ENCODE peak calls at places on chromosome 14, in six cellular contexts. D is neural progenitor cell, X is body of pancreas, H is tibial artery, R is left ventricle myocardium inferior, Z is Peyer's patch. O is an unnamed sample.

GRCh38 chr14:20848955-20849570 is 42.1 kb upstream of the RNASE3 start:
- DNase-seq in D (peak; percentile 65), X (peak; percentile 23), H (no peak), R (no peak), Z (no peak), O (no peak)

GRCh38 chr14:76926521-76927251 is 100.5 kb downstream of the LRRC74A start:
- DNase-seq in D (peak; percentile 73), X (no peak), H (peak; percentile 77), R (peak; percentile 75), Z (peak; percentile 65), O (no peak)

GRCh38 chr14:67532998-67533753 is at the start of gene PLEKHH1:
- DNase-seq in D (peak; percentile 88), X (peak; percentile 92), H (peak; percentile 79), R (peak; percentile 80), Z (peak; percentile 90), O (peak; percentile 76)

GRCh38 chr14:57737598-57737997 is 128.3 kb downstream of the SLC35F4 start:
- DNase-seq in D (no peak), X (no peak), H (no peak), R (no peak), Z (no peak), O (no peak)

GRCh38 chr14:66501592-66501991 is 6.4 kb upstream of the GPHN start:
- DNase-seq in D (no peak), X (peak; percentile 19), H (no peak), R (no peak), Z (no peak), O (no peak)

GRCh38 chr14:93917141-93917540 is 10.0 kb upstream of the FAM181A start:
- DNase-seq in D (no peak), X (no peak), H (no peak), R (no peak), Z (no peak), O (no peak)

GRCh38 chr14:102185360-102185759 is 45.7 kb downstream of the WDR20 start:
- DNase-seq in D (no peak), X (no peak), H (no peak), R (no peak), Z (no peak), O (no peak)

GRCh38 chr14:99395904-99396530 is 84.6 kb downstream of the SETD3 start:
- DNase-seq in D (no peak), X (peak; percentile 32), H (no peak), R (no peak), Z (no peak), O (no peak)

GRCh38 chr14:24692382-24693352 is 58.7 kb upstream of the GZMB start:
- DNase-seq in D (no peak), X (no peak), H (no peak), R (no peak), Z (no peak), O (no peak)

GRCh38 chr14:95267306-95267705 is 52.4 kb downstream of the CLMN start:
- DNase-seq in D (no peak), X (no peak), H (no peak), R (no peak), Z (no peak), O (no peak)

GRCh38 chr14:105839425-105840265 is 313.3 kb downstream of the TMEM121 start:
- DNase-seq in D (no peak), X (no peak), H (peak; percentile 56), R (no peak), Z (no peak), O (no peak)
- H3K9me3 ChIP-seq in D (peaks cover 6% of the 10 kb centered on the region), X (no peaks in the 10 kb centered on the region), H (no peaks in the 10 kb centered on the region), R (no peaks in the 10 kb centered on the region), Z (no peaks in the 10 kb centered on the region), O (no peaks in the 10 kb centered on the region)

DNA sequence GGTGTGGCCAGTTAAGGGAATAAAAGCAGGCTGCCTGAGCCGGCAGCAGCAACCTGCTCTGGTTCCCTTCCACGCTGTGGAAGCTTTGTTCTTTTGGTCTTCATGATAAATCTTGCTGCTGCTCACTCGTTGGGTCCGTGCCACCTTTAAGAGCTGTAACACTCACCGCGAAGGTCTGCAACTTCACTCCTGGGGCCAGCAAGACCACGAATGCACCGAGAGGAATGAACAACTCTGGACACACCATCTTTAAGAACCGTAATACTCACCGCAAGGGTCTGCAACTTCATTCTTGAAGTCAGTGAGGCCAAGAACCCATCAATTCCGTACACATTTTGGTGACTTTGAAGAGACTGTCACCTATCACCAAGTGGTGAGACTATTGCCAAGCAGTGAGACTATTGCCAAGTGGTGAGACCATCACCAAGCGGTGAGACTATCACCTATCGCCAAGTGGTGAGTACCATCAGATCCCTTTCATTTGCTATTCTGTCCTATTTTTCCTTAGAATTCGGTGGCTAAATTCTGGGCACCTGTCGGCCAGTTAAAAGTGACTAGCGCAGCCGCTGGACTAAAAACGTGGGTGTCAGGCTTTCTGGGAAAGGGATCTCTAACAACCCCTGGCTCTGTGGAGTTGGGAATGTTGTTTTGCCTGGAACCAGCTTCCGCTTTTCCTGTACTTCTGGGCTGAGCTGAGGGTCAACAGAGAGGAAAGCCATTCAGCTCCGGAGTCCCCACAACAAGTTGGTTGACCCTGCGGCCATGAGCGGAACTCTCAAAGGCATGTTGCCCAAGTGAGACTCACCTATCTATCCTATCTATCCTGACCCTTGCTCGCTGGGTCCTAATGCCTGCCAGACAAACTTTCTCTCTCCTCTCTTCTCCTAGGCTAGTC is at the start of gene DHRS2:
- DNase-seq in D (no peak), X (peak; percentile 54), H (no peak), R (no peak), Z (no peak), O (no peak)
- H3K4me3 ChIP-seq in D (no peak within 1 kb of the TSS), X (no peak within 1 kb of the TSS), H (no peak within 1 kb of the TSS), R (no peak within 1 kb of the TSS), Z (no peak within 1 kb of the TSS), O (no peak within 1 kb of the TSS)

GRCh38 chr14:105328678-105329390 is 14.3 kb downstream of the PACS2 start:
- DNase-seq in D (no peak), X (no peak), H (no peak), R (no peak), Z (no peak), O (no peak)
- H3K9me3 ChIP-seq in D (no peaks in the 10 kb centered on the region), X (no peaks in the 10 kb centered on the region), H (no peaks in the 10 kb centered on the region), R (no peaks in the 10 kb centered on the region), Z (no peaks in the 10 kb centered on the region), O (no peaks in the 10 kb centered on the region)

GRCh38 chr14:64510825-64511679 is 6.5 kb downstream of the ZBTB1 start:
- DNase-seq in D (peak; percentile 80), X (peak; percentile 82), H (peak; percentile 75), R (no peak), Z (peak; percentile 93), O (peak; percentile 74)

GRCh38 chr14:64510127-64510808 is 5.7 kb downstream of the ZBTB1 start:
- DNase-seq in D (no peak), X (no peak), H (no peak), R (no peak), Z (no peak), O (no peak)

GRCh38 chr14:64516969-64517368 is 12.4 kb downstream of the ZBTB1 start:
- DNase-seq in D (no peak), X (no peak), H (no peak), R (no peak), Z (no peak), O (no peak)

GRCh38 chr14:64515053-64515452 is 10.5 kb downstream of the ZBTB1 start:
- DNase-seq in D (no peak), X (no peak), H (no peak), R (no peak), Z (no peak), O (no peak)

DNA sequence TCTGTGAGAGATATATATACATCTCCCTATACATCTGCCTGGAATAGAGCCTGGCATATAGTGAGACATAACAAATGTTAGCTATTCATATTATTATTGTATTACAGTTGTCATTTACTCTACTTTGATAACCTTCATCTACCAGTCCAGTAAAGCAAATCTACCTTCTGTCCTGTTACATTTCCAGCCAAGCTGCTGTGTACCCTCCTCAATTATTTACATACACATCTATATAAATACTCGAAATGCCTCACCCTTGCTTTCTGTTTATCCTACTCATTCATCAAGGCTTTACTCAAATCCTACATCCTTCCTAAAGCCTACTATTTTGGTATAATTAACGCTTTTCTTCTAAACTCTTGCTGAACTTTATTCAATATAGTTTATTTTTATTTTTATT is 8.7 kb downstream of the ZBTB1 start:
- DNase-seq in D (no peak), X (no peak), H (no peak), R (no peak), Z (no peak), O (no peak)
- H3K4me3 ChIP-seq in D (no peak overlapping the region), X (no peak overlapping the region), H (no peak overlapping the region), R (no peak overlapping the region), Z (no peak overlapping the region), O (no peak overlapping the region)

DNA sequence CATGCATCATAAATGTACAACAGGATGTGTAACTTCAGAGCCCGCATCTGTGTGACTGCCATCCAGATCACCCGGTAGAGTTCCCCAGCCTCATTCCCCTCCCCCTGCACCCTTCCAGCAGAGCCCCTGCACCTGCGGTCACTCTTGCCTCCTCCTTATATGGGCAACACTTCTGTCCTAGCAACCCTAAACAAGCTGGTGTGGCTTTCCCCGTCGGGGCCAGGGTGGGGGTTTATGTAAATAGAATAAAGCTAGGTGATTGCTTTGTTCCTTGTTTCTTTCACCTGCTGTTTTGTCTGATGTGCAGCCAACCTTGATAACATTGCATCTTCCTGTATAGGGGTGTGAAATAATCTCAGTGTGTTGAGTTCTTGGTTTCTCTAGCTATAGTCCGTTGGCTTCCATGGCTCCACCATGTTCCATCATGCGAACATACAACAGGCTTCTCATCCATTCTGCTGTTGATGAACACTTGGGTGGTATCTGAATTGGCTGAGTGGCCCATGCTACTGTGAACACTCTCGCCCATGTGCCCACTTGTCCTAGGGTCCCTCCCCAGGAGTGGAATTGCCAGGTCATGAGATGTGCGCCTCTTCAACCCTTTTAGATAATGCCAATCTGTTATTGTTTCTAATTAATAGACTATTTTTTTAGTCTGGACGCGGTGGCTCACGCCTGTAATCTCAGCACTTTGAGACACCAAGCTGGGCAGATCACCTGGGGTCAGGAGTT is 102.2 kb downstream of the KIF26A start:
- DNase-seq in D (peak; percentile 24), X (peak; percentile 3), H (peak; percentile 54), R (no peak), Z (peak; percentile 45), O (no peak)
- H3K9me3 ChIP-seq in D (no peaks in the 10 kb centered on the region), X (peaks cover 6% of the 10 kb centered on the region), H (peaks cover 58% of the 10 kb centered on the region), R (peaks cover 36% of the 10 kb centered on the region), Z (peaks cover 12% of the 10 kb centered on the region), O (no peaks in the 10 kb centered on the region)